ENCODE peak calls at places on chromosomes 1 and 21, in six cellular contexts. Z is tibial nerve, V is AG10803, G is GM23338, W is GM10248, P is HFFc6. Q is an unnamed sample.

GRCh38 chr1:230186003-230186863 is 119.2 kb downstream of the GALNT2 start:
- DNase-seq in Z (no peak), V (peak), G (peak), W (no peak), P (peak), Q (peak)

GRCh38 chr1:112247036-112247597 is 148.9 kb upstream of the CTTNBP2NL start:
- DNase-seq in Z (no peak), V (no peak), G (no peak), W (no peak), P (no peak), Q (no peak)

GRCh38 chr1:22288593-22289241 is 145.8 kb upstream of the WNT4 start:
- DNase-seq in Z (no peak), V (no peak), G (no peak), W (no peak), P (no peak), Q (no peak)

GRCh38 chr1:52167014-52167753 is 25.3 kb downstream of the ZFYVE9 start:
- DNase-seq in Z (no peak), V (no peak), G (no peak), W (no peak), P (no peak), Q (no peak)

GRCh38 chr1:24908591-24909259 is 21.4 kb downstream of the RUNX3 start:
- DNase-seq in Z (no peak), V (no peak), G (no peak), W (no peak), P (no peak), Q (no peak)

GRCh38 chr1:183995322-183996035 is 42.0 kb downstream of the COLGALT2 start:
- DNase-seq in Z (no peak), V (no peak), G (peak), W (no peak), P (no peak), Q (no peak)

GRCh38 chr1:92483442-92484170 is 3.1 kb downstream of the GFI1 start:
- DNase-seq in Z (no peak), V (no peak), G (peak), W (peak), P (no peak), Q (no peak)

GRCh38 chr21:36129219-36129618 is 5.7 kb upstream of the CBR3 start:
- DNase-seq in Z (no peak), V (no peak), G (no peak), W (no peak), P (no peak), Q (no peak)

GRCh38 chr1:149937779-149938178 is 1.1 kb upstream of the MTMR11 start:
- DNase-seq in Z (no peak), V (no peak), G (no peak), W (no peak), P (no peak), Q (no peak)

GRCh38 chr1:161826478-161826877 is 60.4 kb downstream of the ATF6 start:
- DNase-seq in Z (no peak), V (no peak), G (no peak), W (no peak), P (no peak), Q (no peak)

GRCh38 chr1:182279724-182280506 is 111.7 kb downstream of the GLUL start:
- DNase-seq in Z (peak), V (peak), G (peak), W (no peak), P (no peak), Q (no peak)

GRCh38 chr1:62621907-62622306 is 24.6 kb downstream of the ANGPTL3 start:
- DNase-seq in Z (peak), V (peak), G (no peak), W (peak), P (peak), Q (peak)

GRCh38 chr1:21668232-21669032 is 725 bp downstream of the RAP1GAP start:
- DNase-seq in Z (no peak), V (no peak), G (peak), W (no peak), P (no peak), Q (no peak)

GRCh38 chr1:5525597-5526384 is 466.4 kb downstream of the NPHP4 start:
- DNase-seq in Z (peak), V (no peak), G (no peak), W (no peak), P (no peak), Q (no peak)

GRCh38 chr1:91553196-91553595 is 52.5 kb downstream of the CDC7 start:
- DNase-seq in Z (peak), V (peak), G (no peak), W (no peak), P (peak), Q (no peak)

GRCh38 chr1:183230403-183230802 is 44.3 kb downstream of the LAMC2 start:
- DNase-seq in Z (no peak), V (peak), G (no peak), W (no peak), P (peak), Q (no peak)

GRCh38 chr1:198934901-198935301 is 296.1 kb downstream of the PTPRC start:
- DNase-seq in Z (no peak), V (peak), G (no peak), W (no peak), P (peak), Q (no peak)

GRCh38 chr1:85473390-85473789 is 8.4 kb upstream of the DDAH1 start:
- DNase-seq in Z (no peak), V (peak), G (no peak), W (no peak), P (no peak), Q (no peak)

DNA sequence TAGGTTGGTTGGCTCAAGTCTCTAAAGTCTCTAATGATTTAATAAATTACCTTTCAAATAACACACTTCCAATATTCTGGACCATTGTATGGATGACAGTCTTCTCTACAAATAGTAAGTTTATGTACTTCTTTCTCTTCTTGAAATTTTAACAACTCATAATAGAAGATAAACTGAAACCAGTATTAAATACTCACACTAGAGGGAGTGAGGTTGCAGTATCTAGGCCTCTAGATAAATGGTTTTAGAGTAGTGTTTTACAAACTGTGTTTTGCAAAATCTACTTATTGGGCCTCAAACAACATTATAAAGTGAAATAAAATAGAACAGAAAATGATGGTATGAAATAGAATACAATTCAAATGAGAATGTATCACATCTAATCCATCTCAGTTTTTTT is 479.9 kb upstream of the BRINP3 start:
- DNase-seq in Z (no peak), V (no peak), G (no peak), W (no peak), P (no peak), Q (no peak)
- TF ChIP-seq CTCF in Z (no peak), V (no peak), G (no peak), W (no peak), P (no peak), Q (no peak)

GRCh38 chr1:158017800-158018595 is 24.6 kb downstream of the KIRREL1 start:
- DNase-seq in Z (no peak), V (peak), G (peak), W (no peak), P (no peak), Q (no peak)
- TF ChIP-seq CTCF in Z (no peak), V (no peak), G (no peak), W (no peak), P (no peak), Q (no peak)

GRCh38 chr1:55425310-55425930 is 210.3 kb upstream of the USP24 start:
- DNase-seq in Z (no peak), V (no peak), G (peak), W (no peak), P (no peak), Q (no peak)
- TF ChIP-seq CTCF in Z (no peak), V (no peak), G (peak), W (no peak), P (no peak), Q (no peak)

GRCh38 chr1:190908691-190909090 is 431.0 kb upstream of the BRINP3 start:
- DNase-seq in Z (no peak), V (peak), G (no peak), W (no peak), P (peak), Q (no peak)
- TF ChIP-seq CTCF in Z (no peak), V (no peak), G (no peak), W (no peak), P (no peak), Q (no peak)

Q was measured in AG09319.